ENCODE peak calls at places on chromosomes 7 and 10, in five cellular contexts. V is AG09309; B is CD4-positive, CD25-positive, alpha-beta regulatory T cell; J is IMR-90; D is activated T-helper 1 cell treated with anti-CD3 and anti-CD28 coated beads, Interleukin-12 subunit alpha, Interleukin-12 subunit beta, Interleukin-2, Interleukin-4 antibody, amounts not matched to agents 30 ng/mL and 10 ng/mL and 1 ng/mL, durations not matched to agents 14 hours and 24 hours and 36 hours. E is an unnamed sample.

GRCh38 chr10:44745920-44746319 is 165.2 kb upstream of the TMEM72 start:
- DNase-seq in V (no peak), B (no peak), J (no peak), D (no peak), E (no peak)

GRCh38 chr7:753190-753589 is 26.1 kb upstream of the PRKAR1B start:
- DNase-seq in V (no peak), B (no peak), J (no peak), D (no peak), E (no peak)

GRCh38 chr10:3781458-3782098 is 3.4 kb downstream of the KLF6 start:
- DNase-seq in V (no peak), B (peak), J (peak), D (no peak), E (no peak)

GRCh38 chr10:71077143-71077581 is 135.2 kb upstream of the UNC5B start:
- DNase-seq in V (no peak), B (no peak), J (no peak), D (no peak), E (peak)

GRCh38 chr10:127081946-127082345 is 114.4 kb downstream of the INSYN2A start:
- DNase-seq in V (no peak), B (no peak), J (no peak), D (no peak), E (no peak)

GRCh38 chr7:68218461-68218860 is 1221.8 kb downstream of the TYW1 start:
- DNase-seq in V (no peak), B (no peak), J (no peak), D (no peak), E (no peak)

GRCh38 chr10:470339-471003 is 219.0 kb downstream of the DIP2C start:
- DNase-seq in V (no peak), B (peak), J (no peak), D (no peak), E (no peak)

GRCh38 chr7:93316730-93317129 is 84.6 kb downstream of the VPS50 start:
- DNase-seq in V (no peak), B (no peak), J (peak), D (no peak), E (no peak)

GRCh38 chr10:18397886-18398285 is 253.5 kb downstream of the NSUN6 start:
- DNase-seq in V (no peak), B (no peak), J (no peak), D (no peak), E (no peak)

GRCh38 chr10:132937861-132938260 is 4.5 kb downstream of the CFAP46 start:
- DNase-seq in V (no peak), B (no peak), J (no peak), D (no peak), E (no peak)

GRCh38 chr10:48599830-48600134 is 5.1 kb downstream of the ARHGAP22 start:
- DNase-seq in V (no peak), B (no peak), J (no peak), D (no peak), E (no peak)

GRCh38 chr10:112519129-112519761 is 72.2 kb downstream of the VTI1A start:
- DNase-seq in V (no peak), B (peak), J (no peak), D (no peak), E (no peak)

GRCh38 chr10:101031796-101032636 is 982 bp downstream of the SFXN3 start:
- DNase-seq in V (no peak), B (peak), J (peak), D (peak), E (peak)

GRCh38 chr10:70198696-70199466 is 28.6 kb upstream of the SAR1A start:
- DNase-seq in V (no peak), B (no peak), J (no peak), D (no peak), E (no peak)

GRCh38 chr7:64946772-64947171 is 43.7 kb downstream of the ZNF273 start:
- DNase-seq in V (no peak), B (peak), J (peak), D (no peak), E (peak)

GRCh38 chr10:21888959-21889358 is 114.6 kb downstream of the DNAJC1 start:
- DNase-seq in V (no peak), B (peak), J (no peak), D (peak), E (no peak)

GRCh38 chr7:25889765-25890164 is 262.2 kb upstream of the NFE2L3 start:
- DNase-seq in V (no peak), B (no peak), J (no peak), D (no peak), E (no peak)

GRCh38 chr7:7564323-7564780 is 2.3 kb upstream of the MIOS start:
- DNase-seq in V (peak), B (no peak), J (peak), D (no peak), E (peak)

GRCh38 chr10:125023862-125024495 is 82.1 kb downstream of the ZRANB1 start:
- DNase-seq in V (no peak), B (no peak), J (no peak), D (no peak), E (no peak)

GRCh38 chr7:1557006-1557405 is 1.0 kb upstream of the TMEM184A start:
- DNase-seq in V (no peak), B (no peak), J (no peak), D (no peak), E (no peak)

GRCh38 chr7:50206521-50207250 is 97.8 kb upstream of the IKZF1 start:
- DNase-seq in V (no peak), B (peak), J (no peak), D (peak), E (no peak)

GRCh38 chr10:1939016-1939415 is 201.7 kb upstream of the ADARB2 start:
- DNase-seq in V (no peak), B (peak), J (no peak), D (peak), E (no peak)

GRCh38 chr10:78916227-78916626 is 152.5 kb upstream of the ZMIZ1 start:
- DNase-seq in V (no peak), B (no peak), J (no peak), D (no peak), E (no peak)

GRCh38 chr10:63976538-63976937 is 455.3 kb downstream of the REEP3 start:
- DNase-seq in V (no peak), B (peak), J (peak), D (no peak), E (peak)

GRCh38 chr10:6770846-6771245 is 190.8 kb upstream of the PRKCQ start:
- DNase-seq in V (no peak), B (no peak), J (peak), D (no peak), E (no peak)

E was measured in stromal cell of bone marrow.